ENCODE peak calls at places on chromosomes 1 and 21, in five cellular contexts. F is sigmoid colon; D is CD4-positive, alpha-beta T cell; P is hepatic stellate cell; U is A673. Y is an unnamed sample.

GRCh38 chr1:198359024-198359653 is 181.3 kb downstream of the ATP6V1G3 start:
- DNase-seq in D (no peak), P (no peak), F (no peak), U (peak), Y (no peak)

GRCh38 chr1:83583351-83584014 is 415.4 kb downstream of the TTLL7 start:
- DNase-seq in D (peak), P (no peak), U (peak), F (no peak), Y (no peak)

GRCh38 chr1:111203681-111204210 is 3.3 kb upstream of the DENND2D start:
- DNase-seq in D (peak), U (no peak), F (peak), P (peak), Y (peak)

GRCh38 chr1:18057643-18058042 is 50.0 kb upstream of the IGSF21 start:
- DNase-seq in U (no peak), P (no peak), D (no peak), F (no peak), Y (no peak)

GRCh38 chr1:37628026-37628556 is 6.6 kb downstream of the RSPO1 start:
- DNase-seq in D (no peak), P (no peak), F (no peak), U (no peak), Y (no peak)

GRCh38 chr1:184473176-184473966 is 86.5 kb downstream of the C1orf21 start:
- DNase-seq in D (no peak), F (no peak), U (no peak), P (no peak), Y (no peak)

GRCh38 chr1:158248122-158248521 is 6.1 kb upstream of the CD1A start:
- DNase-seq in P (no peak), U (no peak), D (peak), F (no peak), Y (no peak)

GRCh38 chr1:63073530-63074306 is 248.6 kb upstream of the FOXD3 start:
- DNase-seq in D (no peak), F (no peak), P (no peak), U (peak), Y (no peak)

GRCh38 chr21:36209626-36210171 is 53.1 kb downstream of the DOP1B start:
- DNase-seq in F (no peak), D (peak), U (peak), P (no peak), Y (no peak)

GRCh38 chr1:168700565-168701331 is 28.3 kb downstream of the DPT start:
- DNase-seq in F (no peak), P (no peak), U (no peak), D (no peak), Y (no peak)

GRCh38 chr1:221169447-221169889 is 290.2 kb downstream of the HLX start:
- DNase-seq in P (no peak), D (no peak), F (no peak), U (peak), Y (no peak)